ENCODE peak calls at places on chromosomes 7 and 10, in four cellular contexts. H is lung, F is neuronal stem cell, R is aorta. D is an unnamed sample.

GRCh38 chr7:148277042-148277660 is 313.4 kb upstream of the C7orf33 start:
- DNase-seq in H (no peak), F (no peak), R (no peak), D (no peak)

GRCh38 chr7:10706875-10707493 is 266.7 kb upstream of the PHF14 start:
- DNase-seq in F (no peak), H (no peak), R (no peak), D (no peak)

GRCh38 chr7:8637322-8637721 is 203.9 kb downstream of the NXPH1 start:
- DNase-seq in H (no peak), R (no peak), F (no peak), D (no peak)

GRCh38 chr7:4706384-4707032 is 24.4 kb downstream of the FOXK1 start:
- DNase-seq in H (no peak), F (no peak), R (no peak), D (no peak)

GRCh38 chr7:73683916-73684693 is 708 bp downstream of the BUD23 start:
- DNase-seq in R (no peak), F (no peak), H (no peak), D (no peak)

GRCh38 chr7:82183633-82184032 is 259.9 kb downstream of the CACNA2D1 start:
- DNase-seq in R (no peak), H (no peak), F (no peak), D (no peak)

GRCh38 chr7:123769371-123769770 is 20.6 kb upstream of the WASL start:
- DNase-seq in R (no peak), F (no peak), H (peak; percentile 70), D (no peak)

GRCh38 chr10:108779501-108779900 is 1143.8 kb downstream of the XPNPEP1 start:
- DNase-seq in F (no peak), R (no peak), H (no peak), D (no peak)

GRCh38 chr7:153010416-153010815 is 250.9 kb downstream of the ACTR3B start:
- DNase-seq in R (no peak), F (no peak), H (no peak), D (no peak)

DNA sequence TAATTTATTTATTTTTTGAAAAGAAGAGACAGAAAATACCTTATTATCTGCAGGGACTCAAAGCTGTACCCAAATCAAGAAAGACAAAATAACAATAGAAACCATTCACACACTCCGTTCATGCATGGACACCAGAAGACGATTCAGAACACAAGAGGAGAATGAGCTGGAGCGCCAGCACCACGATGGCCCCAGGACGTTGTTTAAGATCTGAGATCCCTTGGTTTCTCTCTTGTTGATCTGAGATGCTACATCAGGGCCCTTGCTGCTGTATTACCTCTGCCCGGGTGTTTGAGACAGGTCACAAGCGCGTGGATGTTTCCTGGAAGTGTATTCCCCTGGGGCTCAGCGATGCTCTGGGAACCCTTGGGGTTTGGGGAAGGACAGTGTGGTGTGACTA is 46.8 kb downstream of the CHST3 start:
- DNase-seq in H (no peak), R (no peak), F (no peak), D (no peak)
- H3K27ac ChIP-seq in H (no peak overlapping the region), R (no peak overlapping the region), F (no peak overlapping the region), D (no peak overlapping the region)

DNA sequence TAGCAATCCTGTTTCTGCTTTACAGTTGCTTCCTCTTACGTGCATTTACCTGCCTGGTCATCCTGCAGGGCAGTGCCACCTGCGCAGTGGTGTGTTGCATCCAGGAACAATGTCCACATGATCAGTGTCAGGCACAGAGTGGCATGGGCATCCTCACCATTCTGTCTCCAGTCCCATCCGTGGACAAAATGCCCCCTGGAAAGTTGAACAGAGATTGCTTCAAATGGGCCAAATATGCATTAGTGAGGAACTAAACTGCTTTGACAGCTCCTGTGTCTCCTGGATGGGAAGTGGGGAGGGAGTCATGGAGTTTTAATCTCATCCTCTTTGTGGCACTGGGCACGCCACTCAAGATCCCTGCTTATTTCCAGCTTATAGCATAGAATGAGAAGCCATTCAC is 151.8 kb downstream of the DPP6 start:
- DNase-seq in F (no peak), H (no peak), R (no peak), D (no peak)
- H3K4me1 ChIP-seq in F (no peaks in the 10 kb centered on the region), H (no peaks in the 10 kb centered on the region), R (no peaks in the 10 kb centered on the region), D (no peaks in the 10 kb centered on the region)

DNA sequence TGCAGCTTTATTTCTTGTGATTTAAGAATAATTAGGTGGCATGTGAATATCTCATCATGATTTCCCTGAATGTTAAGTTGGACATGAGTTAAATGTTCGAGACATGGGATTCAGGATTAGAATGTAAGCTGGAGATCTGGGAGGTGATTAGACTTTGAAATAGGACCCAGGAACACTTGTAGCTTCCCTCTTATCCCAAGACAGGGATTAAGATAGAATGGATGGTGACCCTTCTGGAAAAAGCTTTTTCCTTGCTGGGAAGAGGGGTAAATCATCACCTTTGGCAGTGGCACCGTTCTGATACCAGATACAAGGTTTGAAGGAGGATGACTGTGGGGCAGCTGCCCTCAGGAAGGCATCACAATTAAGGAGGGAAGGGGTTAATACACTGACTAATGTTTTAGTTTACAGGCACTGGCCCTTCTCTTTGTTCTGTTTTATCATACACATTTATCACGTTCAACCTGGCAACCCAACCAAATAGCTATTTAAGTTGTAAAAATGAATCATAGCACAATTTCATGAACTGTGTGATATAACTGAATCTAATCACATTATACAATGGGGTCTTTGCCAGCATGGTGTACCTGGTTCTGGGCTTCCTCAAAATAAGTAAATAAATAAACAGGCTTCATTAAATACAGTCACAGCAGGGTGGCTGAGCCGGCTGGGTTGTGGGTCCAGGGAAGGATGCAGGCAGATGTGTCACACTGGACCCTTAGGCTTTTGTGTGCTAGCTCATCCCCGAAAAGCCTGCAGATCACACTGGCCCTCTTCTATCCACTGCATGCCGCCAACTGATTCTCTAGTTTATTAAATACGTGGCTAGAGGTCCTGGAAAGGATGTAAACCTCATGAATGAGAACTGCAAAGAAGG is 212.8 kb downstream of the LRMDA start:
- DNase-seq in R (no peak), F (no peak), H (no peak), D (no peak)
- H3K27me3 ChIP-seq in R (no peaks in the 10 kb centered on the region), F (no peaks in the 10 kb centered on the region), H (no peaks in the 10 kb centered on the region), D (no peaks in the 10 kb centered on the region)

GRCh38 chr7:18859331-18859730 is 258.1 kb downstream of the TWIST1 start:
- DNase-seq in R (no peak), F (no peak), H (no peak), D (no peak)

GRCh38 chr7:18855796-18856195 is 261.6 kb downstream of the TWIST1 start:
- DNase-seq in F (no peak), H (no peak), R (no peak), D (no peak)

GRCh38 chr7:18860226-18860625 is 257.2 kb downstream of the TWIST1 start:
- DNase-seq in H (no peak), R (no peak), F (no peak), D (no peak)

GRCh38 chr7:18861514-18861913 is 255.9 kb downstream of the TWIST1 start:
- DNase-seq in H (no peak), R (no peak), F (no peak), D (no peak)

DNA sequence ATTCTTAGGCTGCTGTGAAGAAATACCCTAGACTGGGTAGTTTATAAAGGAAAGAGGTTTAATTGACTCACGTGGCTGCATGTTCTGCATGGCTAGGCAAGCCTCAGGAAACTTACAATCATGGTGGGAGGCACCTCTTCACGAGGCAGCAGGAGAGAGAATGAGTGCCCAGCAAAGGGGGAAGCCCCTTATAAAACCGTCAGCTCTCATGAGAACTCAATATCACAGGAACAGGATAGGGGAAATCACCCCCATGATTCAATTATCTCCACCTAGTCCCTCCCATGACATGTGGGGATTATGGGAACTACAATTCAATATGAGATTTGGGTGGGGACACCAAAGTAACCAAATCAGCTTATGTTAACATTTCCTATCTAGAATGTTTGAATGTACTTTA is 259.2 kb downstream of the TWIST1 start:
- DNase-seq in F (no peak), R (no peak), H (no peak), D (no peak)
- H3K27ac ChIP-seq in F (no peak overlapping the region), R (no peak overlapping the region), H (no peak overlapping the region), D (no peak overlapping the region)

GRCh38 chr10:125086716-125087115 is 73.6 kb downstream of the CTBP2 start:
- DNase-seq in H (no peak), F (no peak), R (peak; percentile 69), D (no peak)

GRCh38 chr10:125083576-125083920 is 76.8 kb downstream of the CTBP2 start:
- DNase-seq in H (no peak), F (no peak), R (peak; percentile 86), D (no peak)

GRCh38 chr10:125085281-125085680 is 75.1 kb downstream of the CTBP2 start:
- DNase-seq in R (peak; percentile 31), F (no peak), H (no peak), D (no peak)

GRCh38 chr10:125082881-125083575 is 77.3 kb downstream of the CTBP2 start:
- DNase-seq in R (peak; percentile 51), H (no peak), F (no peak), D (no peak)

GRCh38 chr10:125084191-125085186 is 75.9 kb downstream of the CTBP2 start:
- DNase-seq in R (peak; percentile 92), H (peak; percentile 46), F (no peak), D (no peak)
- H3K4me1 ChIP-seq in R (no peaks in the 10 kb centered on the region), H (peaks cover 26% of the 10 kb centered on the region), F (no peaks in the 10 kb centered on the region), D (no peaks in the 10 kb centered on the region)

GRCh38 chr10:129495697-129496096 is 28.7 kb downstream of the MGMT start:
- DNase-seq in R (no peak), F (peak; percentile 12), H (no peak), D (no peak)

GRCh38 chr10:129494176-129494575 is 27.1 kb downstream of the MGMT start:
- DNase-seq in R (no peak), F (no peak), H (no peak), D (no peak)

GRCh38 chr10:129498680-129499079 is 31.6 kb downstream of the MGMT start:
- DNase-seq in H (no peak), F (no peak), R (no peak), D (no peak)

GRCh38 chr10:129494740-129495139 is 27.7 kb downstream of the MGMT start:
- DNase-seq in H (no peak), F (peak; percentile 32), R (no peak), D (no peak)

GRCh38 chr10:129496995-129497394 is 30.0 kb downstream of the MGMT start:
- DNase-seq in F (no peak), H (no peak), R (no peak), D (no peak)
- H3K27me3 ChIP-seq in F (no peaks in the 10 kb centered on the region), H (no peaks in the 10 kb centered on the region), R (no peaks in the 10 kb centered on the region), D (no peaks in the 10 kb centered on the region)

GRCh38 chr7:95011156-95011928 is 103.9 kb downstream of the PPP1R9A start:
- DNase-seq in F (no peak), H (no peak), R (no peak), D (no peak)

GRCh38 chr7:95006010-95006409 is 98.6 kb downstream of the PPP1R9A start:
- DNase-seq in H (no peak), R (no peak), F (no peak), D (no peak)

DNA sequence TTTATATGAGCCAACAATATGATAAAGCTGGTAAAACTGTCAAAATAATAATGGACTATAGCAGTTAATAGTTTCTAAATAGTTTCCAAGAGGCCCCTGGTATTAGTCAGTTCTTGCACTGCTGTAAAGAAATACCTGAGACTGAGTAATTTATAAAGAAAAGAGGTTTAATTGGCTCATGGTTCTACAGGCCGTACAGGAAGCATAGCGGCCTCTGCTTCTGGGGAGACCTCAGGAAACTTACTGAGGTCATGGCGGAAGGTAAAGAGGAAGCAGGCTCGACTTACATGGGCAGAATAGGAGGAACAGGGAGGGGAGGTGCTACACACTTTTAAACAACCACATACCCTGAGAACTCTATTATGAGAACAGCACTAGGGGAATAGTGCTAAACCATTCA is 104.6 kb downstream of the PPP1R9A start:
- DNase-seq in H (no peak), R (no peak), F (no peak), D (no peak)
- H3K27ac ChIP-seq in H (no peak overlapping the region), R (no peak overlapping the region), F (no peak overlapping the region), D (no peak overlapping the region)

GRCh38 chr10:131424053-131424452 is 112.5 kb upstream of the TCERG1L start:
- DNase-seq in R (peak; percentile 41), H (no peak), F (no peak), D (no peak)
- H3K4me1 ChIP-seq in R (no peaks in the 10 kb centered on the region), H (no peaks in the 10 kb centered on the region), F (no peaks in the 10 kb centered on the region), D (no peaks in the 10 kb centered on the region)

D was measured in effector memory CD4-positive, alpha-beta T cell.